ENCODE peak calls at places on chromosomes 5 and 9, in six cellular contexts. A is GM12878, T is stomach, M is transverse colon, F is suprapubic skin, K is ovary. J is an unnamed sample.

GRCh38 chr5:123514615-123515355 is 2.8 kb downstream of the CSNK1G3 start:
- DNase-seq in A (no peak), T (no peak), M (no peak), F (no peak), K (no peak), J (no peak)

GRCh38 chr5:23631283-23632045 is 124.1 kb downstream of the PRDM9 start:
- DNase-seq in A (no peak), T (no peak), M (no peak), F (no peak), K (no peak), J (no peak)

GRCh38 chr5:1488882-1489680 is 34.7 kb downstream of the LPCAT1 start:
- DNase-seq in A (peak; percentile 77), T (no peak), M (no peak), F (no peak), K (no peak), J (no peak)

GRCh38 chr5:89573336-89573735 is 690.4 kb upstream of the MEF2C start:
- DNase-seq in A (no peak), T (no peak), M (no peak), F (no peak), K (no peak), J (no peak)

GRCh38 chr5:175347027-175347426 is 97.0 kb downstream of the DRD1 start:
- DNase-seq in A (no peak), T (no peak), M (no peak), F (no peak), K (no peak), J (no peak)

GRCh38 chr9:75464726-75465125 is 376.4 kb downstream of the OSTF1 start:
- DNase-seq in A (no peak), T (no peak), M (no peak), F (no peak), K (no peak), J (no peak)

GRCh38 chr9:69223605-69224004 is 49.5 kb downstream of the TJP2 start:
- DNase-seq in A (no peak), T (no peak), M (no peak), F (no peak), K (no peak), J (no peak)

GRCh38 chr9:126363847-126364671 is 37.4 kb downstream of the MVB12B start:
- DNase-seq in A (no peak), T (no peak), M (peak; percentile 56), F (no peak), K (no peak), J (no peak)

GRCh38 chr9:25724424-25724823 is 46.2 kb upstream of the TUSC1 start:
- DNase-seq in A (no peak), T (no peak), M (no peak), F (no peak), K (no peak), J (no peak)

GRCh38 chr5:126490167-126490937 is 67.1 kb downstream of the GRAMD2B start:
- DNase-seq in A (no peak), T (no peak), M (no peak), F (peak; percentile 85), K (no peak), J (peak; percentile 75)

GRCh38 chr9:124839612-124840299 is 13.5 kb upstream of the WDR38 start:
- DNase-seq in A (no peak), T (no peak), M (no peak), F (no peak), K (no peak), J (no peak)

GRCh38 chr5:150647275-150648251 is 7.1 kb downstream of the SYNPO start:
- DNase-seq in A (no peak), T (peak; percentile 85), M (no peak), F (no peak), K (peak; percentile 86), J (peak; percentile 90)

GRCh38 chr5:151733727-151734408 is 24.6 kb downstream of the ATOX1 start:
- DNase-seq in A (no peak), T (no peak), M (no peak), F (no peak), K (no peak), J (no peak)

GRCh38 chr5:5386329-5386728 is 36.1 kb upstream of the ICE1 start:
- DNase-seq in A (no peak), T (no peak), M (no peak), F (no peak), K (no peak), J (no peak)

GRCh38 chr5:124812771-124813358 is 66.4 kb upstream of the ZNF608 start:
- DNase-seq in A (no peak), T (no peak), M (no peak), F (no peak), K (no peak), J (no peak)

GRCh38 chr9:10045598-10045997 is 567.2 kb downstream of the PTPRD start:
- DNase-seq in A (no peak), T (no peak), M (no peak), F (no peak), K (no peak), J (no peak)

GRCh38 chr9:35813434-35814105 is 1.3 kb downstream of the HINT2 start:
- DNase-seq in A (no peak), T (no peak), M (no peak), F (no peak), K (no peak), J (no peak)

DNA sequence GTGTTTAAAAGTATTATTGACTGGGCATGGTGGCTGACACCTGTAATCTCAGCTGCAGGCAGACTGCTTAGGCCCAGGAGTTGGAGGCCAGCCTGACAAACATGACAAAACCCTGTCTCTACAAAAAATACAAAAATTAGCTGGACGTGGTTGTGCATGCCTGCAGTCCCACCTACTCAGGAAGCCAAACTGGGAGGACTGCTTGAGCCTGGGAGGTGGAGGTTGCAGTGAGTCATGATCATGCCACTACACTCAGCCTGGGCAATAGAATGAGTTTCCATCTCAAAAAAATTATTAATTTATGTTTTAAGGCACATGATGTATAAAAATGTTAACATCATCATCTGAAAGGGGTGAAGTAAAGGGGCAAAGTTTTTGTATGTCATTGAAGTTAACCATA is 49.7 kb upstream of the FNIP1 start:
- DNase-seq in A (no peak), T (no peak), M (no peak), F (no peak), K (no peak), J (no peak)
- H3K9me3 ChIP-seq in A (peaks cover 4% of the 10 kb centered on the region), T (peaks cover 53% of the 10 kb centered on the region), M (peaks cover 24% of the 10 kb centered on the region), F (peaks cover 19% of the 10 kb centered on the region), K (no peaks in the 10 kb centered on the region), J (peaks cover 5% of the 10 kb centered on the region)

GRCh38 chr9:120874861-120875565 is 2.0 kb downstream of the PHF19 start:
- DNase-seq in A (no peak), T (no peak), M (no peak), F (no peak), K (no peak), J (no peak)

GRCh38 chr9:120877276-120878034 is 467 bp upstream of the PHF19 start:
- DNase-seq in A (no peak), T (peak; percentile 57), M (peak; percentile 68), F (peak; percentile 85), K (peak; percentile 83), J (peak; percentile 84)

GRCh38 chr9:120875643-120875953 is 1.4 kb downstream of the PHF19 start:
- DNase-seq in A (no peak), T (no peak), M (no peak), F (no peak), K (no peak), J (no peak)

GRCh38 chr9:120876842-120877240 is at the start of gene PHF19:
- DNase-seq in A (no peak), T (no peak), M (no peak), F (no peak), K (peak; percentile 65), J (no peak)

DNA sequence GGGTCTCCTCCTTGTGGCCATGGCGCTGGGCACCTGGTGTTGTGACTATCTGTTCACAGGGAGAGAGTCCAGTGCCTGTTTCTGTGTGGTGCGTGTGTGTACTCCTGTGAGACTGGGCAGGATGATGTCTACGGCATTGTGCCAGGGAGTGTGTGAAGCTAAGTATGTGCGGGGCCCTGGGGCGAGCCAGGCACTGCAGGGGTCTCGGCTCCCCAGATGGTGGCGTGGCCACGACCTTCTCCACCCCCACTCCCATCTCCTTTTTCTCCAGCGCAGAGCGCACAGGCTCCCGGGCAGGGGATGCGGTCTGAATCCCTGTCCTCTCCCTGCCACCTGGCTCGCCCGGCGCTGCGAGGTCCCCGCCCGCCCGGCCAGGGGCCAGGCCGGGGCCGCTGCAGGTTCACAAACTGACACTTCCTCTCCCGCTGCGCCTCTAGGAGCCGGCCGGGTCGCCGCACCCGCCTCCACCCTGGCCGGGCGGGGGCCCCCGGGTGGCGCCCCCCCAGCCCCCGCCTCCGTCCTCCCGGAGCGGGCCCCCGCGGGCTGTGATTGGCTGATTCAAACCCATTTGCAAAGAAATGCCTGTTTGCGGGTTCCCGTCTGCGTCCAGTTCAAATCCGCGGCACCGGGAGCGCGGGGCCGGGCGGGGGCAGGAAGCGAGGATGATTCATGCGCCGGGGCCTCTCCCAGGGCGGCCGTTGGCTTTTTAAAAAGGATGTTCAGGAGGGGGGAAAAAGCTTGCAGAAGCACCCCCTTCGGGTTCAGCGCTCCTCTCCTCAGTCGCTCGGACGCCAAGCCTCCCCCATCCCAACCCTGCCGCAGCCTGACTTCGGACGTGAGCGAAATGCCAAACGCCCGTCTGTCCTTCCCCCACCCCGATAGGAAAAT is 790 bp downstream of the PHF19 start:
- DNase-seq in A (no peak), T (peak; percentile 79), M (peak; percentile 89), F (peak; percentile 90), K (peak; percentile 85), J (peak; percentile 94)
- TF ChIP-seq EP300 in A (no peak), T (no peak), M (no peak), F (no peak), K (no peak), J (no peak)

DNA sequence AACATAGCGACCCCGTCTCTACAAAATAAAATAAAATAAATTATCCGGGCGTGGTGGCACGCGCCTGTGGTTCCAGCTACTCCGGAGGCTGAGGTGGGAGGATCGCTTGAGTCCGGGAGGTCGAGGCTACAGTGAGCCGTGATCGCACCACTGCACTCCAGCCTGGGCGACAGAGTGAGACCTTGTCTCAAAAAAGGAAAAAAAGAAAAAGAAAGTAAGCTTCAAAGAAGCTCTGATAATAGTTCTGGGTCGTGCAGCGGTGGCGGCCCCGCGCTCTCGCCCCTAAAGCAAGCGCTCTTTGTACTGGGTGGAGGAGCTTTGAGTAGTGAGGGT is 6.8 kb downstream of the TLX3 start:
- DNase-seq in A (no peak), T (no peak), M (no peak), F (no peak), K (no peak), J (no peak)
- H3K4me3 ChIP-seq in A (no peak overlapping the region), T (peak overlapping the region; percentile 37), M (no peak overlapping the region), F (peak overlapping the region; percentile 12), K (no peak overlapping the region), J (peak overlapping the region; percentile 18)

GRCh38 chr5:180214870-180215737 is 6.1 kb upstream of the RASGEF1C start:
- DNase-seq in A (no peak), T (no peak), M (no peak), F (peak; percentile 60), K (no peak), J (no peak)

GRCh38 chr5:180217797-180218196 is 8.8 kb upstream of the RASGEF1C start:
- DNase-seq in A (no peak), T (no peak), M (no peak), F (no peak), K (no peak), J (no peak)

GRCh38 chr5:180215738-180216630 is 7.0 kb upstream of the RASGEF1C start:
- DNase-seq in A (no peak), T (no peak), M (no peak), F (peak; percentile 68), K (no peak), J (no peak)

GRCh38 chr5:180213657-180214207 is 4.7 kb upstream of the RASGEF1C start:
- DNase-seq in A (no peak), T (no peak), M (no peak), F (no peak), K (no peak), J (no peak)

GRCh38 chr5:180216646-180217171 is 7.7 kb upstream of the RASGEF1C start:
- DNase-seq in A (no peak), T (no peak), M (no peak), F (no peak), K (no peak), J (no peak)
- H3K9me3 ChIP-seq in A (no peaks in the 10 kb centered on the region), T (peaks cover 71% of the 10 kb centered on the region), M (peaks cover 14% of the 10 kb centered on the region), F (peaks cover 27% of the 10 kb centered on the region), K (no peaks in the 10 kb centered on the region), J (peaks cover 26% of the 10 kb centered on the region)

J was measured in sigmoid colon.